ENCODE peak calls at places on chromosome 17, in six cellular contexts. B is mesenchymal stem cell, L is mammary epithelial cell, D is spleen, C is brain microvascular endothelial cell, Z is HL-60. Q is an unnamed sample. For H3K27me3, the result is how much of the 10 kb centered on the place peaks cover.

GRCh38 chr17:41802961-41803682 is 8.6 kb downstream of the P3H4 start:
- DNase-seq in Z (no peak), B (no peak), C (no peak), D (no peak), L (no peak), Q (no peak)

GRCh38 chr17:45574376-45574775 is 83.9 kb upstream of the PLEKHM1 start:
- DNase-seq in C (peak), L (no peak), D (no peak), B (peak), Z (no peak), Q (no peak)

GRCh38 chr17:49440581-49440980 is 25.9 kb upstream of the PHB1 start:
- DNase-seq in C (no peak), Z (no peak), B (no peak), L (no peak), D (no peak), Q (no peak)

GRCh38 chr17:60577147-60577925 is 22.7 kb upstream of the PPM1D start:
- DNase-seq in Z (peak), C (peak), D (no peak), B (peak), L (no peak), Q (peak)

GRCh38 chr17:42361781-42362186 is 26.5 kb downstream of the STAT3 start:
- DNase-seq in C (no peak), L (no peak), Z (no peak), D (no peak), B (no peak), Q (no peak)

GRCh38 chr17:41768682-41769288 is 17.7 kb downstream of the JUP start:
- DNase-seq in B (no peak), C (no peak), Z (no peak), D (no peak), L (no peak), Q (no peak)

GRCh38 chr17:36673068-36673467 is 71.7 kb downstream of the MRM1 start:
- DNase-seq in B (no peak), L (no peak), Z (no peak), D (no peak), C (no peak), Q (no peak)

GRCh38 chr17:80361495-80362220 is 53.3 kb upstream of the ENDOV start:
- DNase-seq in B (peak), C (no peak), L (no peak), Z (no peak), D (peak), Q (no peak)

GRCh38 chr17:17447264-17447663 is 29.5 kb upstream of the MED9 start:
- DNase-seq in D (no peak), C (no peak), B (no peak), L (no peak), Z (no peak), Q (no peak)

GRCh38 chr17:30236807-30237206 is 1.3 kb upstream of the SLC6A4 start:
- DNase-seq in L (peak), B (peak), C (no peak), D (peak), Z (peak), Q (peak)

GRCh38 chr17:29561541-29562517 is 5.0 kb downstream of the ABHD15 start:
- DNase-seq in L (no peak), C (no peak), B (no peak), D (peak), Z (peak), Q (no peak)

GRCh38 chr17:69560987-69561441 is 146.5 kb downstream of the MAP2K6 start:
- DNase-seq in B (peak), C (no peak), L (no peak), Z (no peak), D (no peak), Q (peak)

GRCh38 chr17:36153887-36154576 is 22.4 kb downstream of the TBC1D3B start:
- DNase-seq in B (no peak), C (no peak), D (no peak), L (no peak), Z (no peak), Q (no peak)

GRCh38 chr17:44522883-44523671 is 19.9 kb upstream of the GPATCH8 start:
- DNase-seq in B (peak), D (peak), C (peak), L (peak), Z (peak), Q (peak)

GRCh38 chr17:72598705-72599104 is 477.9 kb downstream of the SOX9 start:
- DNase-seq in Z (no peak), C (no peak), B (no peak), D (no peak), L (no peak), Q (no peak)

GRCh38 chr17:77502626-77503292 is 362.0 kb downstream of the SEC14L1 start:
- DNase-seq in L (no peak), Z (no peak), B (no peak), D (peak), C (no peak), Q (no peak)

GRCh38 chr17:57357392-57357784 is 101.1 kb downstream of the MSI2 start:
- DNase-seq in L (peak), D (no peak), Z (no peak), C (no peak), B (no peak), Q (no peak)

GRCh38 chr17:53630638-53631037 is 192.1 kb upstream of the KIF2B start:
- DNase-seq in Z (no peak), L (no peak), D (no peak), C (no peak), B (no peak), Q (no peak)

GRCh38 chr17:7443499-7444485 is 1.1 kb upstream of the CHRNB1 start:
- DNase-seq in B (no peak), D (no peak), C (no peak), Z (no peak), L (peak), Q (no peak)
- H3K27me3 ChIP-seq in B (half or more), D (half or more), C (under half), Z (under half), L (under half), Q (under half)

GRCh38 chr17:82301300-82301915 is 16.0 kb downstream of the CD7 start:
- DNase-seq in C (no peak), B (no peak), L (no peak), D (no peak), Z (no peak), Q (no peak)
- H3K4me3 ChIP-seq in C (no peak), B (no peak), L (no peak), D (no peak), Z (no peak), Q (no peak)

GRCh38 chr17:63786117-63786516 is 12.1 kb downstream of the DDX42 start:
- DNase-seq in D (no peak), L (no peak), Z (no peak), B (no peak), C (no peak), Q (no peak)

GRCh38 chr17:63785556-63785955 is 11.6 kb downstream of the DDX42 start:
- DNase-seq in C (no peak), D (no peak), B (peak), L (peak), Z (no peak), Q (no peak)

GRCh38 chr17:63786961-63787711 is 13.2 kb downstream of the DDX42 start:
- DNase-seq in D (no peak), Z (no peak), C (no peak), B (no peak), L (peak), Q (no peak)

GRCh38 chr17:63792055-63792729 is 18.2 kb downstream of the DDX42 start:
- DNase-seq in L (peak), D (no peak), Z (no peak), C (no peak), B (no peak), Q (no peak)

GRCh38 chr17:63790057-63790456 is 16.1 kb downstream of the DDX42 start:
- DNase-seq in C (no peak), Z (no peak), L (no peak), B (no peak), D (no peak), Q (no peak)
- H3K27me3 ChIP-seq in C (under half), Z (under half), L (under half), B (under half), D (under half), Q (under half)

DNA sequence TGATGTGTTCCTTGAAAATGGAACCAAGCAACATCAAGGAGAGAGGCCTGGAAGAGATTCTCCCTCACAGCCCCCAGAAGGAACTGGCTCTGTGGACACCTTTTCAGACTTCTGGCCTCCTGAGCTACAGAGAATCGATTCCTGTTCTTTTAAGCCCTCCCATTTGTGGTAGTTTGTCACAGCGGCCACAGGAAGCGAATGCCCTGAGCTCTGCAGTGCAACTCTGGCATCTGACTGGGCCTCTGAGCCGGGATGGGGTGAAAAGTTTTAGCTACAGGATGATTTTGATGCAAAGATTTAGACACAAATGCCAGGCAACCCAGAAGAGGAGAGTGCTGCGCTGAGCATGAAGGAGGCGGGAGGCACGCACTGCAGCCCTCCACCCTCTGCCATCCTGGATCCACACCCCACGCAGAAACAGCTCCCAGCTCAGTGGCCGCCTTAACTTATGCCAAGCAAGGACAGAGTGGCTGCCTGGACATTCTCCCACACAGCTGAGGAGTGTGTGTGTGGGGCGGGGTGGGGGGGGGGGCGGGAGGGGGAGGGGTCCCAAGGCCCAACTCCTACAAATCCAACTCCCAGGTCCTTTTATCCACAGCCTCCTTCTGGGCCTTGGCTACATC is 2.2 kb downstream of the TIMP2 start:
- DNase-seq in D (no peak), C (no peak), L (no peak), Z (peak), B (no peak), Q (no peak)
- H3K4me3 ChIP-seq in D (no peak), C (peak), L (no peak), Z (peak), B (no peak), Q (peak)

Q was measured in MG63.